ENCODE peak calls at places on chromosomes 6 and 20, in seven cellular contexts. O, H, Y, E, K, Z and Q are unnamed samples.

GRCh38 chr20:51497542-51498467 is 44.7 kb downstream of the NFATC2 start:
- DNase-seq in O (peak), H (no peak), Y (no peak), E (peak), K (no peak), Z (no peak), Q (no peak)

GRCh38 chr20:35901678-35902544 is 52.4 kb downstream of the SCAND1 start:
- DNase-seq in O (no peak), H (peak), Y (no peak), E (no peak), K (no peak), Z (no peak), Q (peak)

GRCh38 chr20:3085571-3086072 is 1.1 kb upstream of the AVP start:
- DNase-seq in O (no peak), H (no peak), Y (no peak), E (no peak), K (no peak), Z (no peak), Q (no peak)

GRCh38 chr20:43893930-43894329 is 20.7 kb upstream of the TOX2 start:
- DNase-seq in O (no peak), H (no peak), Y (no peak), E (no peak), K (no peak), Z (no peak), Q (peak)

GRCh38 chr20:63360850-63361497 is at the start of gene CHRNA4:
- DNase-seq in O (no peak), H (no peak), Y (no peak), E (no peak), K (peak), Z (no peak), Q (no peak)

GRCh38 chr6:47420394-47421371 is 56.9 kb upstream of the CD2AP start:
- DNase-seq in O (no peak), H (peak), Y (no peak), E (no peak), K (no peak), Z (no peak), Q (no peak)

GRCh38 chr20:47377122-47377722 is 20.7 kb upstream of the ZMYND8 start:
- DNase-seq in O (no peak), H (no peak), Y (no peak), E (no peak), K (no peak), Z (no peak), Q (no peak)

GRCh38 chr6:25389501-25389900 is 110.3 kb downstream of the CARMIL1 start:
- DNase-seq in O (no peak), H (no peak), Y (no peak), E (no peak), K (no peak), Z (no peak), Q (peak)

GRCh38 chr20:20887593-20888272 is 175.3 kb upstream of the RALGAPA2 start:
- DNase-seq in O (no peak), H (no peak), Y (no peak), E (no peak), K (no peak), Z (no peak), Q (no peak)

GRCh38 chr6:159594106-159594749 is 98.8 kb downstream of the SOD2 start:
- DNase-seq in O (no peak), H (peak), Y (no peak), E (no peak), K (no peak), Z (no peak), Q (peak)

GRCh38 chr6:155317186-155317585 is 2.9 kb upstream of the TFB1M start:
- DNase-seq in O (no peak), H (no peak), Y (no peak), E (no peak), K (no peak), Z (no peak), Q (no peak)
- TF ChIP-seq CTCF in O (peak), H (peak), Y (no peak), E (peak), K (peak), Z (no peak), Q (peak)

DNA sequence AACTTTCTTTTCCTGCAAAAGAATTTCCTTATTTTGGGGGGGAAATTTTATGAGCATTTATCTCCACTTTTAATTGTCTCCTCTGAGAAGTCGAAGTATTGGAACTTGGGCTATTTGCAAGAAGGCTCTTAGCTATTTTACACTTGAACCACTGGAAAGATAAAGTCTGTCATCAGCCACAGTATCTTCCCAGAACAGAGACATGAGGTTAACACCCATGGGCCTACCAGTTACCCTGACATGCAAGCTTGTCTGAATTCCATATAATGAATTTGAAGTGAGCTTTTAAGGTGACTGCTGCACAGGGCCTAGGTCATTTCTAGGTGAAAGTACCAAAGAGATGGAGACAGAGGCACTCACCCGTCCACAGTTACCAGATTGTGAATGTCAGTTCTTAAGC is 193.1 kb downstream of the SIM1 start:
- DNase-seq in O (no peak), H (no peak), Y (no peak), E (no peak), K (no peak), Z (no peak), Q (no peak)
- TF ChIP-seq CTCF in O (no peak), H (no peak), Y (no peak), E (no peak), K (no peak), Z (no peak), Q (no peak)

GRCh38 chr6:150894935-150895686 is 29.6 kb downstream of the MTHFD1L start:
- DNase-seq in O (peak), H (peak), Y (no peak), E (no peak), K (no peak), Z (no peak), Q (no peak)
- TF ChIP-seq CTCF in O (no peak), H (peak), Y (no peak), E (peak), K (no peak), Z (no peak), Q (peak)

GRCh38 chr6:162177733-162178132 is 549.8 kb downstream of the PRKN start:
- DNase-seq in O (no peak), H (peak), Y (no peak), E (no peak), K (no peak), Z (no peak), Q (no peak)
- TF ChIP-seq CTCF in O (no peak), H (peak), Y (no peak), E (peak), K (peak), Z (no peak), Q (no peak)

DNA sequence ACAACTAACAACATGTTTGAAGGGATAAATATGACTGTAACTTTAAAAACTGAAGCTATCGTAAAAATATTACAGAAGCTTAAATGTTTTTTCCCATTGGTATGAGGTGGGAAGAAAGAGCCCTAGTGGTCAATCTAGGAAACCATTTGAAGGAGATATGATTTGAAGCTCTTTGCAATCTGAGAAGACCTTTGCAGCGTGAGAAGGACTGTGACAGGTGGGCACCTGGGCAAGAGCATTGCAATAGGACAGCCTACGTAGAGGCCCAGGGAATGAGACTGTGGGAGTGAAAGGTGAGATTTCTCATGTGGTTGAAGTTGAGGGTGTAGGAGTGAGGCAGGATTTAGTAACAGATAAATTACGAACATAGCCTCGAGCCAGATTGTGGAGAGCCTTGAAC is 108.0 kb upstream of the PDE7B start:
- DNase-seq in O (no peak), H (no peak), Y (no peak), E (no peak), K (no peak), Z (no peak), Q (no peak)
- TF ChIP-seq CTCF in O (no peak), H (peak), Y (no peak), E (peak), K (no peak), Z (peak), Q (peak)

GRCh38 chr6:153947817-153948447 is 91.1 kb upstream of the OPRM1 start:
- DNase-seq in O (no peak), H (peak), Y (no peak), E (peak), K (no peak), Z (no peak), Q (peak)
- TF ChIP-seq CTCF in O (peak), H (peak), Y (no peak), E (peak), K (peak), Z (peak), Q (peak)

GRCh38 chr6:122399348-122400120 is at the start of gene HSF2:
- DNase-seq in O (peak), H (peak), Y (peak), E (peak), K (peak), Z (peak), Q (peak)
- TF ChIP-seq CTCF in O (no peak), H (peak), Y (peak), E (no peak), K (peak), Z (no peak), Q (peak)

GRCh38 chr6:143506620-143507019 is 4.9 kb downstream of the FUCA2 start:
- DNase-seq in O (no peak), H (no peak), Y (no peak), E (no peak), K (no peak), Z (no peak), Q (no peak)
- TF ChIP-seq CTCF in O (no peak), H (no peak), Y (no peak), E (no peak), K (no peak), Z (no peak), Q (no peak)

GRCh38 chr6:28380381-28380780 is 19.2 kb downstream of the ZSCAN12 start:
- DNase-seq in O (no peak), H (no peak), Y (no peak), E (no peak), K (no peak), Z (no peak), Q (no peak)

GRCh38 chr6:28384143-28384533 is 15.4 kb downstream of the ZSCAN12 start:
- DNase-seq in O (no peak), H (no peak), Y (no peak), E (no peak), K (no peak), Z (no peak), Q (no peak)

GRCh38 chr6:28378644-28379043 is 20.9 kb downstream of the ZSCAN12 start:
- DNase-seq in O (no peak), H (no peak), Y (no peak), E (no peak), K (no peak), Z (no peak), Q (no peak)

GRCh38 chr6:28377879-28378278 is 21.7 kb downstream of the ZSCAN12 start:
- DNase-seq in O (no peak), H (no peak), Y (no peak), E (no peak), K (no peak), Z (no peak), Q (no peak)

DNA sequence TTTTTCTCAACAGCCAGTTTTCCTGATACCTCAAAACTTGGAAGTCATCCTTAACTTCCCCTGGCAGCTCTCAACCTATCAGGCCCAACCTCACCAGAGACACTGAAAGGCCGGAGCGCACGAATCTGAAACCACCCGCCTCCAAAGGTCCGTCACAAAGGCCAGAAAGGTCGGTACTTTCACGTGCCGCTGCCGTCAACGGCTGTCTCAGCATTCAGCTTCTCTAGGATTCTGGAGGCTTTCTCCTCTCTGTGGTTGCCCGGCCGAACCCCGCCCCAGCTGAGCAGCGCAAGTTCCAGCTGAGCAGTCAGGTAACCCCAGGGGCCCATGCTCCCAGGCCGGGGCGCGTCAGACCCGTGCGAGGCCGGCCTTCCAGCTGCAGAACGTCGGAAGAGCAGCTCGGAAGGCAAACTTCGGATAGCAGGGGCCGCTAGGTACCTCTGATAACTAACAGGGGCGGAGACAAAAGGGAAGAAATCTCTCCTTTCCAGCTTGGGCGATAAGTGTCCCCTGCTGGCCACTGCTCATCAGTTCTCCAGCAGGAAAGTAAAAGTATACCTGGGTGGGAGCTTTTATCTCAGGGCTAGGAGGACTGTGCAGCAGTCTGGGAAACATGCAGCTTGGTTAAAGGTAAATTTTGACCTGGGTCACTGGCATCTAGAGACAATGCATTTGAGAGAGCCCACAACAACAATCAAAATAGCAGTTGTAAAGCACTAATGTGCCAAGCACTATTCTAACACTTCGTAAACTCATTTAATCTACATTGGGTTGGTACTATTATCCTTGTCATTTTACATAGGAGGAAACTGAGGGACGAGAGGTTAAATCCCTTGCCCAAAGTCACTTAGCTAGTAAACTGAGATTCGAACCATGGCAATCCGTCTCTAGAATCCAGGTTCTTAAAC is 16.1 kb downstream of the ZSCAN12 start:
- DNase-seq in O (peak), H (peak), Y (peak), E (peak), K (peak), Z (peak), Q (peak)
- TF ChIP-seq CTCF in O (no peak), H (peak), Y (no peak), E (peak), K (peak), Z (peak), Q (peak)